ENCODE peak calls at places on chromosomes 16 and 17, in four cellular contexts. One of them, this sample, is unnamed.

GRCh38 chr17:76593338-76593737 is 7.7 kb upstream of the ST6GALNAC2 start:
- DNase-seq in CD8-positive, alpha-beta T cell: no peak
- DNase-seq in esophagus squamous epithelium: no peak
- DNase-seq in dorsolateral prefrontal cortex: no peak
- DNase-seq in this sample: no peak

GRCh38 chr17:47949197-47949759 is 7.9 kb downstream of the PNPO start:
- DNase-seq in CD8-positive, alpha-beta T cell: peak
- DNase-seq in esophagus squamous epithelium: peak
- DNase-seq in dorsolateral prefrontal cortex: peak
- DNase-seq in this sample: peak

GRCh38 chr16:88924834-88925539 is 52.0 kb downstream of the CBFA2T3 start:
- DNase-seq in esophagus squamous epithelium: no peak
- DNase-seq in dorsolateral prefrontal cortex: no peak
- DNase-seq in CD8-positive, alpha-beta T cell: no peak
- DNase-seq in this sample: peak

GRCh38 chr17:68437979-68438877 is 19.1 kb downstream of the WIPI1 start:
- DNase-seq in CD8-positive, alpha-beta T cell: peak
- DNase-seq in dorsolateral prefrontal cortex: no peak
- DNase-seq in esophagus squamous epithelium: no peak
- DNase-seq in this sample: peak

GRCh38 chr16:88879788-88880055 is 13.3 kb upstream of the PABPN1L start:
- DNase-seq in dorsolateral prefrontal cortex: no peak
- DNase-seq in esophagus squamous epithelium: no peak
- DNase-seq in CD8-positive, alpha-beta T cell: no peak
- DNase-seq in this sample: no peak

GRCh38 chr16:88726981-88727380 is 20.7 kb downstream of the CTU2 start:
- DNase-seq in esophagus squamous epithelium: no peak
- DNase-seq in CD8-positive, alpha-beta T cell: no peak
- DNase-seq in dorsolateral prefrontal cortex: no peak
- DNase-seq in this sample: no peak

GRCh38 chr17:75773121-75773807 is 8.3 kb upstream of the GALK1 start:
- DNase-seq in CD8-positive, alpha-beta T cell: no peak
- DNase-seq in dorsolateral prefrontal cortex: no peak
- DNase-seq in esophagus squamous epithelium: no peak
- DNase-seq in this sample: no peak

GRCh38 chr16:20899503-20900298 is 457 bp downstream of the DCUN1D3 start:
- DNase-seq in CD8-positive, alpha-beta T cell: no peak
- DNase-seq in dorsolateral prefrontal cortex: no peak
- DNase-seq in esophagus squamous epithelium: no peak
- DNase-seq in this sample: no peak

GRCh38 chr17:30716461-30717289 is 107.8 kb downstream of the CRLF3 start:
- DNase-seq in dorsolateral prefrontal cortex: no peak
- DNase-seq in CD8-positive, alpha-beta T cell: no peak
- DNase-seq in esophagus squamous epithelium: no peak
- DNase-seq in this sample: peak

GRCh38 chr17:57315061-57315851 is 58.9 kb downstream of the MSI2 start:
- DNase-seq in esophagus squamous epithelium: no peak
- DNase-seq in CD8-positive, alpha-beta T cell: no peak
- DNase-seq in dorsolateral prefrontal cortex: no peak
- DNase-seq in this sample: no peak

GRCh38 chr16:47060596-47060995 is 83.1 kb downstream of the NETO2 start:
- DNase-seq in CD8-positive, alpha-beta T cell: no peak
- DNase-seq in dorsolateral prefrontal cortex: no peak
- DNase-seq in esophagus squamous epithelium: no peak
- DNase-seq in this sample: no peak

GRCh38 chr17:17216236-17216635 is 10.1 kb upstream of the PLD6 start:
- DNase-seq in esophagus squamous epithelium: no peak
- DNase-seq in dorsolateral prefrontal cortex: no peak
- DNase-seq in CD8-positive, alpha-beta T cell: no peak
- DNase-seq in this sample: no peak

GRCh38 chr17:29331330-29331729 is 37.4 kb upstream of the NUFIP2 start:
- DNase-seq in CD8-positive, alpha-beta T cell: no peak
- DNase-seq in esophagus squamous epithelium: no peak
- DNase-seq in dorsolateral prefrontal cortex: no peak
- DNase-seq in this sample: no peak

GRCh38 chr17:76996741-76997694 is 128.8 kb downstream of the MGAT5B start:
- DNase-seq in dorsolateral prefrontal cortex: no peak
- DNase-seq in esophagus squamous epithelium: no peak
- DNase-seq in CD8-positive, alpha-beta T cell: peak
- DNase-seq in this sample: no peak

GRCh38 chr17:36092228-36092627 is 2.3 kb upstream of the CCL3 start:
- DNase-seq in dorsolateral prefrontal cortex: no peak
- DNase-seq in CD8-positive, alpha-beta T cell: no peak
- DNase-seq in esophagus squamous epithelium: no peak
- DNase-seq in this sample: no peak

GRCh38 chr16:3938843-3939624 is 58.5 kb upstream of the CREBBP start:
- DNase-seq in CD8-positive, alpha-beta T cell: peak
- DNase-seq in esophagus squamous epithelium: no peak
- DNase-seq in dorsolateral prefrontal cortex: no peak
- DNase-seq in this sample: peak

GRCh38 chr17:77163521-77164280 is 22.9 kb downstream of the SEC14L1 start:
- DNase-seq in esophagus squamous epithelium: no peak
- DNase-seq in dorsolateral prefrontal cortex: no peak
- DNase-seq in CD8-positive, alpha-beta T cell: no peak
- DNase-seq in this sample: peak

GRCh38 chr16:54345231-54345630 is 58.6 kb upstream of the IRX3 start:
- DNase-seq in dorsolateral prefrontal cortex: no peak
- DNase-seq in CD8-positive, alpha-beta T cell: no peak
- DNase-seq in esophagus squamous epithelium: no peak
- DNase-seq in this sample: no peak

GRCh38 chr16:54346046-54346445 is 59.5 kb upstream of the IRX3 start:
- DNase-seq in dorsolateral prefrontal cortex: no peak
- DNase-seq in esophagus squamous epithelium: no peak
- DNase-seq in CD8-positive, alpha-beta T cell: no peak
- DNase-seq in this sample: no peak

GRCh38 chr16:54340531-54340930 is 53.9 kb upstream of the IRX3 start:
- DNase-seq in CD8-positive, alpha-beta T cell: no peak
- DNase-seq in dorsolateral prefrontal cortex: no peak
- DNase-seq in esophagus squamous epithelium: no peak
- DNase-seq in this sample: no peak

GRCh38 chr16:54342001-54342776 is 55.6 kb upstream of the IRX3 start:
- DNase-seq in esophagus squamous epithelium: no peak
- DNase-seq in dorsolateral prefrontal cortex: no peak
- DNase-seq in CD8-positive, alpha-beta T cell: no peak
- DNase-seq in this sample: no peak

DNA sequence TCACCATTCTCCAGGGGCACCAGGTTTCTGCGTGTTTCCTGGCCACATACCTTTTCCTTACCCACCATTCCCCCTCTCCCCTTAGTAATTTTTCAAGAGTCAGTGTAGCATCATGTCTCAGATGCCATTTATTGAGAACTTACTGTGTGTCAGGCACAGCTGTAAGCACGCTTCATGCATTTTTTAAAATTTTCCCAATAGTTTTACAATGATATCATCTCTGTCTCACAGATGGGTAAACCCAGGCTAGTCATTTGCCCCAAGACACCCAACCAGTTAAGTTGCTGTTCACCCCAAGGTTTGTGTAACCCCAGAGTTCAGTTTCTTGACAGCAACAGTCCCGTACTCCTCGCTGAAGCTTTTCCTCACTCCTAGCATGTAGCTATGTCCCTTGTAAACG is 56.4 kb upstream of the IRX3 start:
- DNase-seq in CD8-positive, alpha-beta T cell: no peak
- DNase-seq in esophagus squamous epithelium: no peak
- DNase-seq in dorsolateral prefrontal cortex: no peak
- DNase-seq in this sample: no peak
- H3K4me3 ChIP-seq in CD8-positive, alpha-beta T cell: no peak
- H3K4me3 ChIP-seq in esophagus squamous epithelium: no peak
- H3K4me3 ChIP-seq in dorsolateral prefrontal cortex: no peak
- H3K4me3 ChIP-seq in this sample: no peak

GRCh38 chr16:2034695-2035430 is 8.2 kb downstream of the NHERF2 start:
- DNase-seq in esophagus squamous epithelium: no peak
- DNase-seq in dorsolateral prefrontal cortex: no peak
- DNase-seq in CD8-positive, alpha-beta T cell: no peak
- DNase-seq in this sample: no peak
- H3K27ac ChIP-seq in esophagus squamous epithelium: peak
- H3K27ac ChIP-seq in dorsolateral prefrontal cortex: peak
- H3K27ac ChIP-seq in CD8-positive, alpha-beta T cell: no peak
- H3K27ac ChIP-seq in this sample: no peak

GRCh38 chr16:85480727-85481101 is 132.4 kb upstream of the GSE1 start:
- DNase-seq in CD8-positive, alpha-beta T cell: no peak
- DNase-seq in esophagus squamous epithelium: no peak
- DNase-seq in dorsolateral prefrontal cortex: no peak
- DNase-seq in this sample: no peak

GRCh38 chr16:85481206-85481605 is 131.9 kb upstream of the GSE1 start:
- DNase-seq in esophagus squamous epithelium: no peak
- DNase-seq in dorsolateral prefrontal cortex: no peak
- DNase-seq in CD8-positive, alpha-beta T cell: no peak
- DNase-seq in this sample: no peak

GRCh38 chr16:85481738-85482137 is 131.4 kb upstream of the GSE1 start:
- DNase-seq in CD8-positive, alpha-beta T cell: no peak
- DNase-seq in dorsolateral prefrontal cortex: no peak
- DNase-seq in esophagus squamous epithelium: no peak
- DNase-seq in this sample: no peak

GRCh38 chr16:85477801-85478363 is 135.2 kb upstream of the GSE1 start:
- DNase-seq in CD8-positive, alpha-beta T cell: no peak
- DNase-seq in dorsolateral prefrontal cortex: no peak
- DNase-seq in esophagus squamous epithelium: no peak
- DNase-seq in this sample: no peak

GRCh38 chr16:85479972-85480726 is 133.0 kb upstream of the GSE1 start:
- DNase-seq in CD8-positive, alpha-beta T cell: no peak
- DNase-seq in dorsolateral prefrontal cortex: no peak
- DNase-seq in esophagus squamous epithelium: no peak
- DNase-seq in this sample: peak
- H3K4me3 ChIP-seq in CD8-positive, alpha-beta T cell: no peak
- H3K4me3 ChIP-seq in dorsolateral prefrontal cortex: no peak
- H3K4me3 ChIP-seq in esophagus squamous epithelium: no peak
- H3K4me3 ChIP-seq in this sample: no peak

DNA sequence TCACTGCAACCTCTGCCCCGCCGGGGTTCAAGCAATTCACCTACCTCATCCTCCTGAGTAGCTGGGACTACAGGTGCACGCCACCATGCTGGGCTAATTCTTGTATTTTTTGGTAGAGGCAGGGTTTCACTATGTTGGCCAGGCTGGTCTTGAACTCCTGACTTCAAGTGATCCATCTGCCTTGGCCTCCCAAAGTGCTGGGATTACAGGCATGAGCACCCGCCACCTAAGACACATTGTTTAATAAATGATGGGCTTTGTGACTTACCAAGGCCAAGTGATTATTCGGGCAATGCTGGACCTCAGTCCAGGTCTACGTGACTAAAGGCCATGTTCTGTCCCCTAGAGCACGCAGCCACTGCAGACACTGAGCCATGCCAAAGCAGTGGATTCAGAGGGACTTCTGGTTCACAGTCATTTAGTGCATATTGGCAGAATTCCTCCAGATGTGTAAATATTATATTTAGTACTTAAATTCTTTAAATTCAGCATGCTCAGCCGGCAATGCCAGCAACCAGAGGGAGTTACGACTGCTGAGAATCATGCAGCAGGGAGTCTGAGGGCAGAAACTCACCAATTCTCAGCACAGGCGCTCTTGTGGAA is 4.8 kb upstream of the ERCC4 start:
- DNase-seq in esophagus squamous epithelium: no peak
- DNase-seq in CD8-positive, alpha-beta T cell: no peak
- DNase-seq in dorsolateral prefrontal cortex: no peak
- DNase-seq in this sample: no peak
- H3K27ac ChIP-seq in esophagus squamous epithelium: no peak
- H3K27ac ChIP-seq in CD8-positive, alpha-beta T cell: no peak
- H3K27ac ChIP-seq in dorsolateral prefrontal cortex: no peak
- H3K27ac ChIP-seq in this sample: no peak

DNA sequence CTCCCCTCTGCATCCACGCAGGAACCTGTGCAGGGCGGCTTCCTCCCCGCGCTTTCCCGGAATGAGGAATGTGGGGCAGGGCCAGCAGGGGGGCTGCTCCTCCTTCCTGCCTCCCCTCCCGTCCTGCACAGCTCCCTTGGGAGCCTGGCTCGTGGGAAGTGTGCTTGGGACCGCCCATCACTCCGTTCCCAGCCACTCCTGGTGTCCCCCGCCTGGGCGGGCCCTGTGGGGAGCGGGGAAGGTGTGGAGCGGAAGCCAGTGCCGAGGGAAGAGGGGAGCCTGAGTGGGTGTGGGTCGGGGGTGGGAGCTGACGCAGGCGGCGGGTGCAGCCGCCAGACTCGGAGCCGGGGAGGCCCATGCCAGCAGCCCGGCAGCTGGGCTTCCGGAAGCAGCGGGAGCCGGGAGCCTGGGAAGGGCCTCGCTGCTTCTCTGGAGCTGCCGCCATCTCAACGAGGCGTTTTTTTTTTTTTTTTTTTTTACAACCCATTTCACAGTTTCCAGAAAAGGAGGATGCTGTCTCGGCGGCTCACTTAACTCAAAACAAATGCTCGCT is 24.2 kb downstream of the BAHCC1 start:
- DNase-seq in CD8-positive, alpha-beta T cell: no peak
- DNase-seq in esophagus squamous epithelium: no peak
- DNase-seq in dorsolateral prefrontal cortex: no peak
- DNase-seq in this sample: no peak
- H3K4me3 ChIP-seq in CD8-positive, alpha-beta T cell: no peak
- H3K4me3 ChIP-seq in esophagus squamous epithelium: no peak
- H3K4me3 ChIP-seq in dorsolateral prefrontal cortex: peak
- H3K4me3 ChIP-seq in this sample: no peak

DNA sequence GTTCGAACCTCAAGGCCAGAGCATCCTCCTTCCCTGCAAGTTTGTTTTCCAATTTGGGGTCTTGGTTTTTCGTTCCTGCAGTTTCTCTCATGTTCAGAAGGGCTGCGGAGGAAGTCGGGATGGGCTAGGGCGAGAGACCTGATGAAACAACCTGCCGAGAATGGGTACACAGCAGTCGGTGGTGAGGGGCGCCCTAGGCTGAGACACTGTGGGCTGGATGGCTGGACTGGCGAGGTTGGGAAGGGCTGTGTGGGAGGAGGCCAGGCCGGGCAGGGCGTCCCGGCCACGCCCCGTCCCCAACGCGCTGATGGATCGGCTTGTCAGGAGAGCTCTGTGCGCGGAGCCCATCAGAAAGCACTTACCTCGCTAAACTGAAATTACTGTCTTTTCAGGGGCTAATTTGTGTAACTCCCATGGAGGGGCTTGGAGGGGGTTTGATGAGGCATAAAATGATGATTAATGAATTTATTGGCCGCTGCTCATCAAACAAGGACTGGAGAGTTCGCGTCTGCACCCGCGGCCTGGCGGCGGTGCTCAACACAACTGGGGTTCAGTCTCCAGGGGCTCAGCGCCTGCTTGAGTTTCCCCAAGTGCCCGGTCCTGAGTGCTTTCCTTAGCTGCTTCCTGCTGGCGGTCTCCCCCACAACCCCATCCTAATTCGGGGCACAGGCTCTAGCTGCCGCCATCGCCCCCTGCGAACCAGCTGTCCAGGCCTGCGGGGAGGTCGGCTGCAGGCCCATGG is 9.0 kb downstream of the IRX5 start:
- DNase-seq in esophagus squamous epithelium: no peak
- DNase-seq in dorsolateral prefrontal cortex: no peak
- DNase-seq in CD8-positive, alpha-beta T cell: no peak
- DNase-seq in this sample: no peak
- H3K27ac ChIP-seq in esophagus squamous epithelium: no peak
- H3K27ac ChIP-seq in dorsolateral prefrontal cortex: no peak
- H3K27ac ChIP-seq in CD8-positive, alpha-beta T cell: no peak
- H3K27ac ChIP-seq in this sample: no peak